ENCODE peak calls at places on chromosomes 6 and 20, in eight cellular contexts. B is neural crest cell; J is endodermal cell; X is CD8-positive, alpha-beta T cell; D is endothelial cell; E is IMR-90; M is breast epithelium; Q is lower leg skin. R is an unnamed sample.

GRCh38 chr20:6381887-6382286 is 259.1 kb upstream of the FERMT1 start:
- DNase-seq in M (no peak), X (no peak), Q (no peak), J (peak), D (peak), B (no peak), E (peak), R (no peak)

GRCh38 chr6:150549577-150550184 is 50.0 kb upstream of the PLEKHG1 start:
- DNase-seq in X (no peak), Q (no peak), J (no peak), E (no peak), M (no peak), B (no peak), D (no peak), R (no peak)

GRCh38 chr6:33763483-33763882 is 16.8 kb upstream of the IP6K3 start:
- DNase-seq in D (no peak), E (no peak), B (no peak), Q (no peak), X (no peak), M (no peak), J (no peak), R (no peak)

GRCh38 chr6:89346433-89346832 is 6.1 kb downstream of the UBE2J1 start:
- DNase-seq in E (no peak), M (no peak), D (no peak), Q (no peak), B (no peak), X (no peak), J (peak), R (no peak)

GRCh38 chr6:147141690-147142308 is 62.4 kb upstream of the STXBP5 start:
- DNase-seq in X (no peak), M (no peak), B (no peak), E (peak), D (no peak), Q (no peak), J (no peak), R (no peak)

GRCh38 chr20:50886184-50886790 is 45.0 kb downstream of the ADNP start:
- DNase-seq in B (no peak), Q (peak), D (no peak), J (peak), E (no peak), X (no peak), M (no peak), R (no peak)

GRCh38 chr6:124131259-124131658 is 327.6 kb downstream of the NKAIN2 start:
- DNase-seq in E (no peak), D (no peak), M (no peak), J (no peak), X (no peak), B (no peak), Q (no peak), R (no peak)

GRCh38 chr6:19737968-19738367 is 99.2 kb upstream of the ID4 start:
- DNase-seq in E (no peak), Q (no peak), D (no peak), M (no peak), J (no peak), B (no peak), X (no peak), R (no peak)

GRCh38 chr20:400451-401275 is 7.4 kb upstream of the RBCK1 start:
- DNase-seq in J (no peak), X (no peak), E (no peak), Q (no peak), D (no peak), M (no peak), B (no peak), R (no peak)

GRCh38 chr20:21781446-21782075 is 76.1 kb downstream of the PAX1 start:
- DNase-seq in E (no peak), M (no peak), X (no peak), B (no peak), Q (no peak), D (no peak), J (peak), R (no peak)

GRCh38 chr6:28462401-28462800 is 19.1 kb upstream of the ZSCAN23 start:
- DNase-seq in Q (no peak), B (no peak), M (no peak), X (no peak), D (no peak), J (no peak), E (no peak), R (no peak)

GRCh38 chr6:169101981-169102380 is 151.7 kb downstream of the THBS2 start:
- DNase-seq in D (no peak), Q (peak), X (no peak), M (no peak), J (no peak), B (no peak), E (peak), R (no peak)

GRCh38 chr20:19735446-19735845 is 22.6 kb upstream of the RIN2 start:
- DNase-seq in M (peak), B (no peak), X (no peak), D (no peak), J (peak), E (peak), Q (peak), R (peak)

GRCh38 chr20:25238319-25239037 is 9.4 kb upstream of the PYGB start:
- DNase-seq in M (no peak), D (no peak), X (no peak), J (no peak), B (no peak), Q (no peak), E (peak), R (no peak)

GRCh38 chr20:4837760-4838159 is 116.1 kb downstream of the PRND start:
- DNase-seq in X (no peak), D (no peak), B (no peak), M (no peak), Q (peak), E (no peak), J (no peak), R (no peak)

GRCh38 chr6:146901940-146902816 is 302.0 kb upstream of the STXBP5 start:
- DNase-seq in J (no peak), Q (no peak), M (no peak), B (no peak), D (no peak), X (no peak), E (peak), R (no peak)

GRCh38 chr20:49344975-49345374 is 67.1 kb upstream of the ZNFX1 start:
- DNase-seq in M (peak), E (peak), D (no peak), J (no peak), B (no peak), X (no peak), Q (peak), R (no peak)

GRCh38 chr6:148309301-148309700 is 33.3 kb upstream of the SASH1 start:
- DNase-seq in J (no peak), B (no peak), E (no peak), D (no peak), M (no peak), X (no peak), Q (no peak), R (no peak)

GRCh38 chr20:40777653-40778052 is 88.6 kb upstream of the MAFB start:
- DNase-seq in J (no peak), E (no peak), M (no peak), B (no peak), D (no peak), X (no peak), Q (no peak), R (no peak)

GRCh38 chr20:1829531-1829930 is 65.7 kb upstream of the SIRPA start:
- DNase-seq in Q (no peak), D (no peak), M (no peak), B (no peak), X (no peak), J (no peak), E (no peak), R (no peak)

GRCh38 chr6:123598011-123598410 is 38.7 kb downstream of the TRDN start:
- DNase-seq in E (no peak), X (no peak), J (no peak), D (no peak), Q (no peak), M (no peak), B (no peak), R (no peak)

GRCh38 chr20:11144114-11144513 is 470.3 kb upstream of the JAG1 start:
- DNase-seq in E (peak), D (no peak), X (no peak), M (no peak), B (no peak), J (no peak), Q (no peak), R (no peak)

GRCh38 chr20:48668451-48668946 is 159.3 kb downstream of the PREX1 start:
- DNase-seq in B (no peak), Q (no peak), M (no peak), X (no peak), J (no peak), D (no peak), E (no peak), R (no peak)

GRCh38 chr20:37846573-37846972 is 56.4 kb upstream of the VSTM2L start:
- DNase-seq in M (no peak), D (no peak), J (peak), E (no peak), B (no peak), X (no peak), Q (no peak), R (no peak)

GRCh38 chr6:149082320-149082719 is 235.2 kb upstream of the TAB2 start:
- DNase-seq in D (peak), J (peak), E (peak), X (peak), B (peak), M (peak), Q (peak), R (peak)

GRCh38 chr6:152135755-152136448 is 328.4 kb downstream of the ESR1 start:
- DNase-seq in D (no peak), E (no peak), B (no peak), X (no peak), Q (no peak), M (no peak), J (no peak), R (no peak)

DNA sequence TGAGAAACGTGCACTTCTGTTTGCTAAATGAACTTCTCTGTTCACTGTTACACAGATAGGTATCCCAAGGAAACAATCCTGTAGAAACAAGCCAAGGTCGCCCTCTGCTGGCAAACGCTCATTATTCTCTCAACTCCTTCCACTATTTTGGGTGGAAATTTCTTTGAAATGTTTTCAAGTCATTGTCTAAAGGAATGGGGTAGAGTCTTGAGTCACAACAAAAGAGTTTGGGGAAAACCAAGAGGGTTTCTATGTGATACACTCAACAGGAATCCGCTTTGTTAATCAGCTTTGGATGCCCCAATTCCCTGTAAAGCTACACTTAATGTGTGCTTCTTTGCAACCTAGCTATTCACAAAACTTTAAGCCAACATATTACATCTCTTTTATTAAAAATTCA is 4.6 kb upstream of the RAE1 start:
- DNase-seq in X (peak), D (peak), E (peak), Q (peak), B (peak), M (peak), J (peak), R (peak)
- TF ChIP-seq CTCF in X (peak), D (peak), E (peak), Q (no peak), B (peak), M (peak), J (peak), R (no peak)

DNA sequence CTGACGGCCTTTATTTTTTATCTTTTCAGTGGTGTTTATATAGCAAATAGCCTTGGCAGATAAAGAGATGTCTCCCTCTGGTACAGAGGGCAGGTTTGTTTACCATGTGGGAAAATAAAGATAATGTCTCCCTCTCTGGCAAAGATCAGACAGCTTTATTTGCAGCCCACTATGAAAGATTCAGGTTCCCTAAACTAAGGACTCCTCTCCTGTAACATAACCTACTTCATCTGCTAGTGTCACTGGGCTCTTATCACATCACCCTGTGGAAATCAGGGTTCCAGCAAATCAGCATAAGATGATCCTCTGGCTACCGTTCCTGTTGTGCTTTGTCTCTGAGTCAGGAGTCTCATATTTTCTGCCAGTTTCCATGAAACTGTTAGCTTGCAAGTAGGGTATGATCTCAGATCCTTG is 3.1 kb downstream of the FBXL4 start:
- DNase-seq in D (no peak), J (no peak), X (no peak), M (no peak), Q (no peak), B (no peak), E (peak), R (no peak)
- TF ChIP-seq CTCF in D (no peak), J (no peak), X (no peak), M (no peak), Q (no peak), B (no peak), E (no peak), R (no peak)

GRCh38 chr6:108114861-108115597 is 40.5 kb upstream of the OSTM1 start:
- DNase-seq in X (peak), Q (peak), B (peak), E (peak), D (peak), M (no peak), J (peak), R (no peak)
- TF ChIP-seq CTCF in X (no peak), Q (no peak), B (peak), E (no peak), D (peak), M (no peak), J (peak), R (no peak)

GRCh38 chr20:47306095-47306494 is 50.4 kb downstream of the ZMYND8 start:
- DNase-seq in J (no peak), E (no peak), X (no peak), M (no peak), Q (peak), B (no peak), D (no peak), R (no peak)

GRCh38 chr20:47306755-47307370 is 49.6 kb downstream of the ZMYND8 start:
- DNase-seq in M (no peak), J (no peak), B (no peak), D (no peak), X (no peak), Q (peak), E (no peak), R (no peak)

GRCh38 chr20:47305667-47306066 is 50.8 kb downstream of the ZMYND8 start:
- DNase-seq in B (no peak), X (no peak), Q (peak), M (no peak), E (peak), J (no peak), D (no peak), R (no peak)

GRCh38 chr20:47303736-47304135 is 52.8 kb downstream of the ZMYND8 start:
- DNase-seq in B (no peak), Q (no peak), J (no peak), E (no peak), M (no peak), D (no peak), X (no peak), R (no peak)

DNA sequence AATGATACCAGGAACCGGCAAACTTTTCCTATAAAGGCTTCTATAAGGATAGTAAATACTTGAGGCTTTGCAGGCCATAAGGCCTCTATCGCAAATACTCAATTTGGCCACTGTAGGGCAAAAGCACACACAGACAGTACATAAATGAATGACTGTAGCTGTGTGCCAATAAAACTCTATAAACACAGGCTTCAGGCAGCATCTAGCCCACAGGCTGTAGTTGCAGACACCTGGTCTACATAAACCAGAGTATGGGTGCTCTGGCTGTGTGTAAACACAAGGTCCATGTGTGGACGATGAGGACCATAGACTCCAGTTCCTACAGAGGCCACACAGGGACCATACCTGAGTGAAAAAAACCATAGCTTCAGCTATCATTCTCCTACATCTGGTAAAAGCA is 52.2 kb downstream of the ZMYND8 start:
- DNase-seq in J (no peak), X (no peak), Q (peak), M (no peak), E (peak), D (no peak), B (no peak), R (no peak)
- TF ChIP-seq CTCF in J (peak), X (no peak), Q (no peak), M (peak), E (peak), D (no peak), B (peak), R (no peak)